ENCODE peak calls at places on chromosomes 2 and 18, in five cellular contexts. E, S, D, A and I are unnamed samples.

GRCh38 chr2:30655660-30656059 is 151.6 kb downstream of the CAPN13 start:
- DNase-seq in E (no peak), S (no peak), D (no peak), A (no peak), I (no peak)

GRCh38 chr2:71564361-71564760 is 111.0 kb downstream of the DYSF start:
- DNase-seq in E (no peak), S (no peak), D (no peak), A (no peak), I (no peak)

GRCh38 chr2:213317929-213318328 is 33.7 kb downstream of the SPAG16 start:
- DNase-seq in E (no peak), S (no peak), D (no peak), A (no peak), I (no peak)

GRCh38 chr2:189439342-189439741 is 1.9 kb upstream of the WDR75 start:
- DNase-seq in E (no peak), S (no peak), D (peak; percentile 23), A (no peak), I (no peak)

GRCh38 chr2:239201531-239201876 is 199.3 kb downstream of the HDAC4 start:
- DNase-seq in E (peak; percentile 73), S (peak; percentile 63), D (no peak), A (peak; percentile 34), I (peak; percentile 33)

GRCh38 chr2:151649966-151650365 is 84.3 kb downstream of the NEB start:
- DNase-seq in E (no peak), S (no peak), D (no peak), A (no peak), I (no peak)

GRCh38 chr2:11692966-11693521 is 23.0 kb upstream of the NTSR2 start:
- DNase-seq in E (no peak), S (peak; percentile 57), D (peak; percentile 76), A (peak; percentile 96), I (peak; percentile 73)

GRCh38 chr18:36516258-36516657 is 218.7 kb downstream of the FHOD3 start:
- DNase-seq in E (no peak), S (no peak), D (no peak), A (no peak), I (no peak)

GRCh38 chr2:212052412-212053159 is 486.0 kb downstream of the ERBB4 start:
- DNase-seq in E (no peak), S (no peak), D (no peak), A (no peak), I (no peak)

GRCh38 chr2:150548527-150548926 is 61.1 kb upstream of the RND3 start:
- DNase-seq in E (no peak), S (no peak), D (peak; percentile 52), A (no peak), I (no peak)

GRCh38 chr2:98909381-98910211 is 26.4 kb downstream of the CRACDL start:
- DNase-seq in E (peak; percentile 29), S (no peak), D (peak; percentile 24), A (peak; percentile 97), I (peak; percentile 97)

GRCh38 chr2:11930211-11930761 is 183.9 kb downstream of the LPIN1 start:
- DNase-seq in E (no peak), S (peak; percentile 29), D (no peak), A (peak; percentile 68), I (no peak)

GRCh38 chr2:3535467-3535793 is 16.1 kb upstream of the ADI1 start:
- DNase-seq in E (no peak), S (no peak), D (no peak), A (no peak), I (no peak)

GRCh38 chr2:54471221-54471711 is 15.1 kb downstream of the SPTBN1 start:
- DNase-seq in E (peak; percentile 40), S (peak; percentile 68), D (peak; percentile 82), A (peak; percentile 21), I (peak; percentile 83)

GRCh38 chr2:165720526-165720925 is 73.5 kb downstream of the GALNT3 start:
- DNase-seq in E (no peak), S (no peak), D (no peak), A (no peak), I (no peak)

GRCh38 chr2:69081757-69082156 is 68.8 kb downstream of the ANTXR1 start:
- DNase-seq in E (no peak), S (no peak), D (no peak), A (no peak), I (no peak)

GRCh38 chr2:144650886-144651285 is 131.0 kb upstream of the ZEB2 start:
- DNase-seq in E (no peak), S (no peak), D (no peak), A (no peak), I (no peak)

GRCh38 chr2:181715033-181715630 is 34.8 kb upstream of the NEUROD1 start:
- DNase-seq in E (peak; percentile 17), S (peak; percentile 50), D (peak; percentile 78), A (peak; percentile 83), I (peak; percentile 72)

GRCh38 chr2:200735061-200735460 is 76.6 kb upstream of the BZW1 start:
- DNase-seq in E (no peak), S (no peak), D (no peak), A (no peak), I (no peak)

GRCh38 chr2:201440182-201440581 is 11.1 kb downstream of the TRAK2 start:
- DNase-seq in E (no peak), S (peak; percentile 28), D (no peak), A (peak; percentile 90), I (peak; percentile 77)

GRCh38 chr2:34030273-34030672 is 431.2 kb upstream of the FAM98A start:
- DNase-seq in E (no peak), S (no peak), D (no peak), A (no peak), I (no peak)

GRCh38 chr2:34031097-34031496 is 432.0 kb upstream of the FAM98A start:
- DNase-seq in E (no peak), S (no peak), D (no peak), A (no peak), I (no peak)

GRCh38 chr2:34029073-34029472 is 430.0 kb upstream of the FAM98A start:
- DNase-seq in E (no peak), S (no peak), D (no peak), A (no peak), I (no peak)

DNA sequence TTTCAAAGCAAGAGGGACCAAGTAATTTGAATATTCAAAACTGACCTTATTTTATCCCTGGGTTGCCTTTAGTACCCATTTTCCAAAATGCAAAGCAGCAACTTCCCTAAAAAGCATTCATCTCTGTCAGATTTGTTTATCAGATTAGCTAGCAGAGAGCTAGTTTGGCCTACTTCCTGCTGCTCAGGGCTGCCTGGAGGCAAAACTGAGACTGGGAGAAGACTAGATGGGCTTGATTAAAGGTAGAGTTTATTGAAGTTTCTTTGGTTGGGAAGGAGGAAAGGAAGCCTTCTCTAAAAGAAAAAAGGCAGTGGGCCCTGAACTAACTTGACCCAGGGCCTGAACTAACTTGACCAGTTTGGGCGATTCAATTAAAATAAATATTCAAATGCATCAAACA is 426.1 kb upstream of the FAM98A start:
- DNase-seq in E (no peak), S (no peak), D (no peak), A (no peak), I (no peak)
- TF ChIP-seq POLR2A in E (no peak), S (no peak), D (no peak), A (no peak), I (no peak)

DNA sequence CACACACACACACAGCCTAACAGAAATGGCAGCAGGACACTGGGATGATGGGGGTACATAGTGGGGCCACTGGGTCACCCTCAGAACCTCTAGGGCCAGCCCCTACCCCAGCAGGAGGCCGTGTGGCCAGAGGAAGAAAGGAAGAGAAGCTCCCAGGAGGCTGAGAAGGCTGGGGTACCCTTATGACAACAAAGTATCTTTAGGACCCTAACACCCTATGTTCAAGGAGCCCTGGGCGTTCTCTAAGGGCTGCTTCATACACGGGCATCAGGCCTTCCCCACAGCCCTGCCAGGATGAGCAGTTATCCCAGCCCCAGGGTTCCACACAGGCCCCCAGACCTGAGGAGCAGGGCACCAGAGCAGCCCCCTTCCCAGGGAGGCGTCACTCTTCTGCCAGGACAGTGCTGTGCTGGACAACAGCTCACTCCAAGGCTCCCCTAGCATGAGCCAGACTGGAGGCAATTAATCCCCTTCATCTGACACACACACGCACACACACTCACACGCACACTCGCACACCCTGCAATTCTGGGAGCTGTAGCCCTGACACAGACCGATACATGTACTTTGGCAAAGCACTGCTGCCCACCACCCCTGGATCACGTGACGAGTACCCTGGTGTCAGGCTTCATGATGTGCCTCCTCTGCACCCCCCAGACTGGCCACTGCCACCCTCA is 163.6 kb downstream of the TNS1 start:
- DNase-seq in E (no peak), S (no peak), D (no peak), A (no peak), I (no peak)
- H3K27ac ChIP-seq in E (no peak overlapping the region), S (peak overlapping the region; percentile 82), D (no peak overlapping the region), A (no peak overlapping the region), I (peak overlapping the region; percentile 88)

GRCh38 chr2:37560863-37561614 is 110.4 kb downstream of the CDC42EP3 start:
- DNase-seq in E (no peak), S (no peak), D (no peak), A (no peak), I (no peak)

GRCh38 chr2:37563375-37564011 is 107.9 kb downstream of the CDC42EP3 start:
- DNase-seq in E (no peak), S (no peak), D (no peak), A (no peak), I (no peak)

GRCh38 chr2:37564356-37564755 is 107.1 kb downstream of the CDC42EP3 start:
- DNase-seq in E (no peak), S (no peak), D (no peak), A (no peak), I (no peak)

GRCh38 chr2:37560241-37560848 is 111.1 kb downstream of the CDC42EP3 start:
- DNase-seq in E (no peak), S (no peak), D (no peak), A (no peak), I (no peak)

GRCh38 chr2:37561615-37562569 is 109.5 kb downstream of the CDC42EP3 start:
- DNase-seq in E (peak; percentile 13), S (no peak), D (peak; percentile 83), A (no peak), I (no peak)
- TF ChIP-seq POLR2A in E (no peak), S (no peak), D (no peak), A (no peak), I (no peak)

GRCh38 chr2:36451512-36451911 is 95.9 kb downstream of the CRIM1 start:
- DNase-seq in E (no peak), S (no peak), D (no peak), A (no peak), I (no peak)

GRCh38 chr2:36449943-36450392 is 94.4 kb downstream of the CRIM1 start:
- DNase-seq in E (no peak), S (no peak), D (no peak), A (peak; percentile 5), I (no peak)

GRCh38 chr2:36453652-36454051 is 98.1 kb downstream of the CRIM1 start:
- DNase-seq in E (no peak), S (no peak), D (no peak), A (no peak), I (no peak)

GRCh38 chr2:36450466-36451196 is 95.1 kb downstream of the CRIM1 start:
- DNase-seq in E (no peak), S (no peak), D (no peak), A (no peak), I (no peak)

GRCh38 chr2:36452279-36452678 is 96.7 kb downstream of the CRIM1 start:
- DNase-seq in E (no peak), S (no peak), D (no peak), A (no peak), I (no peak)
- H3K27ac ChIP-seq in E (no peak overlapping the region), S (no peak overlapping the region), D (peak overlapping the region; percentile 80), A (no peak overlapping the region), I (no peak overlapping the region)

GRCh38 chr2:218805627-218806026 is 23.7 kb downstream of the CYP27A1 start:
- DNase-seq in E (no peak), S (no peak), D (no peak), A (no peak), I (peak; percentile 36)
- TF ChIP-seq POLR2A in E (no peak), S (no peak), D (no peak), A (no peak), I (no peak)